ENCODE peak calls at places on chromosomes 6 and 20, in eight cellular contexts. J, X, Y, D, H, V, Q and K are unnamed samples.

GRCh38 chr6:72182337-72183246 is 296.2 kb downstream of the RIMS1 start:
- DNase-seq in X (peak; percentile 35), Q (no peak), J (no peak), Y (peak; percentile 18), H (no peak), V (peak; percentile 75), D (peak; percentile 54), K (no peak)

GRCh38 chr6:139325003-139325600 is 33.3 kb upstream of the TXLNB start:
- DNase-seq in D (no peak), H (peak; percentile 61), Q (no peak), V (no peak), J (no peak), Y (no peak), X (no peak), K (no peak)

GRCh38 chr6:138486249-138487121 is 12.8 kb downstream of the NHSL1 start:
- DNase-seq in V (peak; percentile 38), X (no peak), H (no peak), Q (no peak), Y (no peak), D (no peak), J (no peak), K (no peak)

GRCh38 chr20:19893356-19893755 is 123.8 kb upstream of the NAA20 start:
- DNase-seq in V (no peak), X (no peak), H (no peak), D (no peak), J (no peak), Y (no peak), Q (no peak), K (no peak)

GRCh38 chr20:46400253-46400652 is 6.2 kb downstream of the ELMO2 start:
- DNase-seq in H (no peak), X (peak; percentile 43), Q (no peak), Y (peak; percentile 90), D (no peak), V (no peak), J (no peak), K (no peak)

GRCh38 chr6:16136536-16137450 is 7.9 kb downstream of the MYLIP start:
- DNase-seq in H (no peak), D (no peak), J (no peak), V (no peak), Y (peak; percentile 89), Q (no peak), X (peak; percentile 63), K (no peak)

GRCh38 chr6:1110935-1111334 is 201.0 kb upstream of the FOXQ1 start:
- DNase-seq in D (no peak), X (no peak), Y (no peak), Q (no peak), H (no peak), V (peak; percentile 4), J (no peak), K (no peak)

GRCh38 chr20:61569836-61570235 is 317.8 kb downstream of the CDH4 start:
- DNase-seq in Q (no peak), J (no peak), V (no peak), H (no peak), D (no peak), Y (no peak), X (no peak), K (no peak)

GRCh38 chr6:127026247-127026646 is 92.2 kb upstream of the RSPO3 start:
- DNase-seq in J (no peak), D (no peak), Q (no peak), X (peak; percentile 79), Y (no peak), H (no peak), V (no peak), K (no peak)

GRCh38 chr6:13377054-13377758 is 48.9 kb upstream of the TBC1D7 start:
- DNase-seq in V (no peak), Q (no peak), J (no peak), H (no peak), Y (no peak), D (no peak), X (no peak), K (no peak)

GRCh38 chr6:4588163-4588562 is 188.0 kb upstream of the CDYL start:
- DNase-seq in D (no peak), J (no peak), X (no peak), H (no peak), Q (no peak), V (no peak), Y (no peak), K (no peak)

GRCh38 chr6:136035378-136036070 is 184.0 kb downstream of the PDE7B start:
- DNase-seq in X (no peak), Q (no peak), H (no peak), J (no peak), D (no peak), V (no peak), Y (peak; percentile 60), K (no peak)

GRCh38 chr6:7737867-7738266 is 12.0 kb downstream of the BMP6 start:
- DNase-seq in Q (no peak), Y (no peak), H (no peak), X (no peak), V (no peak), D (no peak), J (no peak), K (no peak)

GRCh38 chr6:49676671-49677281 is 36.6 kb downstream of the CRISP2 start:
- DNase-seq in D (no peak), X (peak; percentile 72), Q (no peak), V (no peak), H (no peak), J (no peak), Y (peak; percentile 68), K (no peak)

GRCh38 chr6:53975966-53976610 is 135.2 kb upstream of the MLIP start:
- DNase-seq in Q (no peak), X (no peak), D (no peak), J (no peak), V (no peak), Y (peak; percentile 23), H (no peak), K (no peak)

GRCh38 chr6:134539865-134540323 is 222.0 kb upstream of the SGK1 start:
- DNase-seq in X (no peak), D (no peak), Q (no peak), V (no peak), Y (no peak), H (no peak), J (no peak), K (no peak)

GRCh38 chr6:87756858-87757257 is 54.8 kb upstream of the AKIRIN2 start:
- DNase-seq in D (peak; percentile 48), V (no peak), Y (peak; percentile 68), Q (no peak), X (peak; percentile 47), H (peak; percentile 94), J (no peak), K (no peak)

GRCh38 chr6:157641837-157642236 is 181.2 kb upstream of the SNX9 start:
- DNase-seq in D (no peak), X (no peak), V (no peak), J (no peak), Q (no peak), Y (no peak), H (no peak), K (no peak)

GRCh38 chr6:157644043-157644810 is 178.8 kb upstream of the SNX9 start:
- DNase-seq in J (no peak), D (no peak), V (no peak), H (no peak), Y (peak; percentile 37), X (no peak), Q (no peak), K (no peak)

GRCh38 chr6:157646012-157646411 is 177.0 kb upstream of the SNX9 start:
- DNase-seq in D (no peak), J (no peak), H (no peak), Q (no peak), V (no peak), Y (no peak), X (no peak), K (no peak)

GRCh38 chr6:157645201-157645795 is 177.7 kb upstream of the SNX9 start:
- DNase-seq in X (no peak), Q (no peak), V (no peak), Y (no peak), D (no peak), H (no peak), J (no peak), K (no peak)

DNA sequence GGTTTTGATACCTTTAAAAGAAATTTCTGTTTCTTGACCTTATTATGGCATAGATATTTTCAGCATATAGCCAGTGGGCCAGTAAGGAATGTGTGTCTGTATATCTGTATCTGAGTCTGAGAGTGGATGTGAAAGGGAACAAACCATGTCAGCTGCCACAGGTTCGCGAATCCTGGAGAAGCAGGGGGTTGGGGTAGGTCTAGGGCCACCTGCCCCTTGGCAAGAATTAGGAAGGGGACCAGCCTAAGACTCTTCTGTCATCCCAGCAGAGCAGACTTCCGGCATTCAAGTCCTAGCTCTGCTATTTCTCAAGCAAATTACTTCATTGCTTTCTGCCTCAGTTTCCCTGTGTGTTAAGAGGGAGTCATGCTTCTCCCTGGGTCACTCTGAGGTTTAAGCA is 180.3 kb upstream of the SNX9 start:
- DNase-seq in Q (no peak), V (no peak), H (no peak), X (no peak), D (no peak), Y (no peak), J (no peak), K (no peak)
- H3K4me1 ChIP-seq in Q (no peaks in the 10 kb centered on the region), V (no peaks in the 10 kb centered on the region), H (no peaks in the 10 kb centered on the region), X (no peaks in the 10 kb centered on the region), D (no peaks in the 10 kb centered on the region), Y (no peaks in the 10 kb centered on the region), J (no peaks in the 10 kb centered on the region), K (no peaks in the 10 kb centered on the region)

GRCh38 chr6:30730611-30731435 is 10.7 kb downstream of the TUBB start:
- DNase-seq in H (peak; percentile 89), X (peak; percentile 89), Q (peak; percentile 67), J (peak; percentile 74), V (peak; percentile 87), Y (peak; percentile 49), D (peak; percentile 78), K (peak; percentile 74)
- TF ChIP-seq CTCF in H (peak; percentile 86), X (peak; percentile 80), Q (peak; percentile 67), J (peak; percentile 76), V (peak; percentile 78), Y (no peak), D (peak; percentile 51), K (peak; percentile 40)

GRCh38 chr20:44648068-44648467 is 3.4 kb downstream of the ADA start:
- DNase-seq in Y (no peak), D (no peak), Q (no peak), J (no peak), V (no peak), H (peak; percentile 71), X (no peak), K (no peak)
- H3K4me1 ChIP-seq in Y (peaks cover 11% of the 10 kb centered on the region), D (no peaks in the 10 kb centered on the region), Q (peaks cover 83% of the 10 kb centered on the region), J (peaks cover 91% of the 10 kb centered on the region), V (peaks cover 25% of the 10 kb centered on the region), H (peaks cover 80% of the 10 kb centered on the region), X (peaks cover 34% of the 10 kb centered on the region), K (peaks cover 6% of the 10 kb centered on the region)

GRCh38 chr6:90403489-90404381 is 107.1 kb upstream of the BACH2 start:
- DNase-seq in Q (no peak), J (peak; percentile 43), H (no peak), V (peak; percentile 54), D (no peak), Y (peak; percentile 88), X (peak; percentile 78), K (no peak)
- TF ChIP-seq CTCF in Q (no peak), J (no peak), H (no peak), V (no peak), D (no peak), Y (no peak), X (no peak), K (no peak)

GRCh38 chr20:37192137-37192854 is 12.9 kb upstream of the MROH8 start:
- DNase-seq in Y (peak; percentile 92), D (peak; percentile 86), X (peak; percentile 51), H (peak; percentile 73), J (peak; percentile 90), Q (peak; percentile 55), V (peak; percentile 87), K (peak; percentile 41)
- H3K4me1 ChIP-seq in Y (peaks cover 2% of the 10 kb centered on the region), D (peaks cover 3% of the 10 kb centered on the region), X (no peaks in the 10 kb centered on the region), H (peaks cover 28% of the 10 kb centered on the region), J (peaks cover 57% of the 10 kb centered on the region), Q (peaks cover 48% of the 10 kb centered on the region), V (no peaks in the 10 kb centered on the region), K (peaks cover 8% of the 10 kb centered on the region)